ENCODE peak calls at places on chromosomes 16 and 17, in seven cellular contexts. T is foreskin fibroblast, N is A549, F is fibroblast of villous mesenchyme, O is body of pancreas, E is cardiac fibroblast, L is NB4. C is an unnamed sample.

GRCh38 chr17:30550512-30551273 is 73.5 kb downstream of the GOSR1 start:
- DNase-seq in T (peak; percentile 39), N (no peak), F (peak; percentile 38), O (no peak), E (peak; percentile 31), L (peak; percentile 100), C (peak; percentile 13)

GRCh38 chr16:84212631-84213030 is 21.7 kb downstream of the ADAD2 start:
- DNase-seq in T (no peak), N (no peak), F (no peak), O (no peak), E (no peak), L (no peak), C (no peak)

GRCh38 chr16:21179126-21179982 is 20.9 kb downstream of the LDAF1 start:
- DNase-seq in T (no peak), N (no peak), F (peak; percentile 12), O (no peak), E (no peak), L (no peak), C (no peak)

GRCh38 chr16:65392831-65393565 is 271.1 kb upstream of the CDH11 start:
- DNase-seq in T (no peak), N (no peak), F (no peak), O (no peak), E (no peak), L (no peak), C (no peak)

GRCh38 chr17:56834380-56835258 is 668 bp downstream of the DGKE start:
- DNase-seq in T (peak; percentile 59), N (peak; percentile 69), F (peak; percentile 30), O (peak; percentile 58), E (peak; percentile 11), L (peak; percentile 74), C (peak; percentile 5)

GRCh38 chr17:32958418-32958817 is 30.5 kb downstream of the TMEM98 start:
- DNase-seq in T (peak; percentile 72), N (no peak), F (peak; percentile 67), O (no peak), E (no peak), L (no peak), C (peak; percentile 96)

GRCh38 chr17:77095461-77095860 is 45.3 kb upstream of the SEC14L1 start:
- DNase-seq in T (no peak), N (no peak), F (no peak), O (no peak), E (no peak), L (no peak), C (no peak)

GRCh38 chr17:40532520-40533253 is 31.3 kb upstream of the TNS4 start:
- DNase-seq in T (no peak), N (peak; percentile 63), F (peak; percentile 57), O (no peak), E (no peak), L (no peak), C (no peak)

GRCh38 chr17:49624896-49625295 is 49.2 kb downstream of the NXPH3 start:
- DNase-seq in T (peak; percentile 77), N (no peak), F (peak; percentile 40), O (no peak), E (peak; percentile 53), L (no peak), C (peak; percentile 59)

GRCh38 chr17:3920940-3921852 is 4.9 kb upstream of the P2RX1 start:
- DNase-seq in T (no peak), N (no peak), F (no peak), O (no peak), E (no peak), L (no peak), C (no peak)

GRCh38 chr17:75036643-75037268 is 10.0 kb downstream of the ATP5PD start:
- DNase-seq in T (peak; percentile 80), N (peak; percentile 97), F (peak; percentile 98), O (peak; percentile 49), E (peak; percentile 95), L (no peak), C (peak; percentile 82)

GRCh38 chr16:31005350-31006085 is 4.9 kb downstream of the STX1B start:
- DNase-seq in T (peak; percentile 45), N (no peak), F (no peak), O (no peak), E (peak; percentile 47), L (no peak), C (no peak)

GRCh38 chr17:17104494-17104893 is 62.2 kb downstream of the MPRIP start:
- DNase-seq in T (no peak), N (no peak), F (no peak), O (no peak), E (no peak), L (no peak), C (no peak)

GRCh38 chr17:81474958-81475357 is 37.6 kb downstream of the ACTG1 start:
- DNase-seq in T (no peak), N (no peak), F (no peak), O (no peak), E (no peak), L (no peak), C (no peak)

GRCh38 chr16:1102921-1103648 is 7.0 kb upstream of the C1QTNF8 start:
- DNase-seq in T (peak; percentile 64), N (no peak), F (peak; percentile 6), O (peak; percentile 74), E (peak; percentile 21), L (peak; percentile 48), C (peak; percentile 12)

GRCh38 chr16:84143784-84144199 is 1.2 kb downstream of the HSDL1 start:
- DNase-seq in T (no peak), N (no peak), F (no peak), O (peak; percentile 21), E (no peak), L (peak; percentile 12), C (no peak)

GRCh38 chr17:71229036-71229435 is 891.8 kb upstream of the SOX9 start:
- DNase-seq in T (peak; percentile 34), N (no peak), F (no peak), O (no peak), E (no peak), L (no peak), C (peak; percentile 2)

GRCh38 chr17:50908860-50909764 is 43.0 kb upstream of the TOB1 start:
- DNase-seq in T (no peak), N (no peak), F (no peak), O (peak; percentile 92), E (no peak), L (peak; percentile 27), C (no peak)
- TF ChIP-seq CTCF in T (no peak), N (no peak), F (no peak), O (peak; percentile 6), E (no peak), L (no peak), C (no peak)

GRCh38 chr17:42159796-42160551 is 5.2 kb upstream of the RAB5C start:
- DNase-seq in T (no peak), N (no peak), F (no peak), O (no peak), E (no peak), L (no peak), C (no peak)

GRCh38 chr17:42153919-42154491 is 784 bp downstream of the RAB5C start:
- DNase-seq in T (peak; percentile 62), N (no peak), F (peak; percentile 59), O (no peak), E (peak; percentile 43), L (peak; percentile 71), C (peak; percentile 43)

GRCh38 chr17:42155614-42156045 is 841 bp upstream of the RAB5C start:
- DNase-seq in T (no peak), N (no peak), F (no peak), O (no peak), E (no peak), L (no peak), C (no peak)

DNA sequence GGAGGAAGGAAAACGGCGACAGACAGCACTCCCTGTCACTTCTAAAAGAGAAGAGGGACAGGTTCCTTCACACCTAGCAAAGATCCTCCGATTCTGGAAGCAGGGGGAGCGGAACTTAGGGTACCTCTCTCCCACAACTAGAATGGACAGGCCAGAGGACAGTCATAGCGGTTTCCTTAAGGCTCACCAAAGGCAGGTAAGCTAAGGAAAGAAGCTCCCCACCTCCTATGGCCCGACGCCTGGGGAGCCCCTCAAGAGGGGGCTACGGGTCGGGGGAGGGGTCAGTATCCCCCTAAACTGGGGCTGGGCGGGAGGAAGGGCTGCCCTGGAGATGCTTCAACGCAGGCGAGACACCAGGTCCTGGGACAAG is 290 bp downstream of the RAB5C start:
- DNase-seq in T (no peak), N (no peak), F (no peak), O (no peak), E (no peak), L (no peak), C (no peak)
- H3K4me3 ChIP-seq in T (peak overlapping the region; percentile 79), N (peak overlapping the region; percentile 86), F (peak overlapping the region; percentile 96), O (peak overlapping the region; percentile 64), E (peak overlapping the region; percentile 98), L (peak overlapping the region; percentile 99), C (peak overlapping the region; percentile 99)

DNA sequence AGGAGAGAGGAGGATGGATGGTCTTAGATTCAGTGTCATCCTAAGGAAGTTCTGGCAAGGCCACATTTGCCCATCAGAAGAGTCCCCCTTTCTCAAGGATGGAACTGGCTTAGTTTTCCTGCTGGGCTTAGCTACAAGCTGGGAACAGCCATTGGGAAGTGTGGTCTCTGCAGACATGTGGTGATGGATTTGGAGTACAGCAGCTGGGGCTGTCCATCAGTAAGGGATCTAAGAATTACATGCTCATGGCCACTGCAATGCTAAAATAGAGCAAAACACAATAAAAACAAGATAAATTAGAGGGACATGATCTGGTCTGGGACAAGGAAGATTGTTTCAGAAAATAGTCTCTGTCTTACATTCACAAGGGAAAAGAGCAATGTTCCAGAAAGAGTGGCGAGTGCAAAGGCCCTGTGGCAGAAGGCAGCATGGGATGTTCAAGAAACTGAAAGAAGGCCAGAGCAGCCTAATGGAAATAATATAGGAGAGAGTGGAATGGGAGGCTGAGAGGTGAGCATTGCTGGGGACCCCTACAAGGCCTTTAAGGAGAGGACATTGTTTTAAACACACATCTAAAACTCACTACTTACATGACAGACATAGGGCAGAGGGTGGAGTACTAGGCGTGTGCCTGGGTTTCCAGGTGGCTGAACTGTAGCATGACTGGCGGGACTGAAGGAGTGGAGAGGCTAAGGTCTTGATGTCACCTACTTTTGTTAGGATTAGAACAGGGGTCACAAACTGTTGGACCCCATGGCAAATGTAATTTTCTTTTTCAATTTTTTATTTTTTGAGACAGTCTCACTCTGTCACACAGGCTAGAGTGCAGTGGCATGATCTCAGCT is 17.0 kb upstream of the TOX3 start:
- DNase-seq in T (no peak), N (no peak), F (no peak), O (no peak), E (no peak), L (no peak), C (no peak)
- TF ChIP-seq CTCF in T (no peak), N (no peak), F (no peak), O (no peak), E (no peak), L (no peak), C (no peak)

DNA sequence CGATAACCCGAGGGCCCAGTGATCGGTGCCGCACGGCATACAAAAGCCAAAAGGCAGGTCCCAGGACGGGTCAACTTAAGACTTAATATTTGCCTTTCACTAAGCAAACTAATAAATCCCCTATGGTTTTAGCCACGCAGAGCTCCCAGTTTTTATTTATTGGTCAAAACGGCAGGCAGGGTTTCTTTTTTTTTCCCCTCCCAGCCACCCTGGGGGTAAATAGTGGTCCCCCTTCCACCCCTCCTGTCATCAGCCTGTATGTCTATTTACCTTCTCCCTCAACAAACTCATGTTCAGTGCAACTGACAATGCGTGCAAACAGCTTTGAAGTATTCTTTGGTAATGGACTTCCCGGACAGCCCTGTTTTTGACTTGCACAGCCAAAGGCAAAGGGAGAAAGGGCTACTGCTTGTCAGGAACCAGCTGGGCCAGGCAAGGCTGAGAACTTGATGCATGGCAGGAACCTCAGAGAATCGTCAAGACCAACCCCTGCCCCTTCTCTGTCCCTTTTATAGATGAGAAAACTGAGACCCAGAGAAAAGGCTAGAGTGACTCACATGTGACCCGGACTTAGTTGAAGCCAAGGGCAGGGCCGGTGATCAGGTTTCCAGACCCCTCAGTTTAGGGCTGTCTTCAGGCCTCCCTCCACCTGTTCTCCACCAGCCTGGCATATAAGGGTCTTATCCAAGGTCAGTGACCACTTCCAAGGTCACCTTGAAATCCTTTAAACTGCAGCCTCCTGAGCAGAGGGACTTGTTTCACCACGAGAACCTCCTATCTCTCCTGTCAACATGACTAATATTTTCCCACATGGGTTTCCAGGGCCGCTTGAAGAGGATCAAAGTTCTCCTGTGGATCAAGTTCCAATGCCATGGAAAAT is 279.0 kb downstream of the SOX9 start:
- DNase-seq in T (no peak), N (peak; percentile 81), F (no peak), O (no peak), E (no peak), L (no peak), C (no peak)
- H3K4me3 ChIP-seq in T (no peak overlapping the region), N (no peak overlapping the region), F (no peak overlapping the region), O (no peak overlapping the region), E (no peak overlapping the region), L (no peak overlapping the region), C (no peak overlapping the region)

C was measured in AG10803.